ENCODE peak calls at places on chromosome 19, in five cellular contexts. V is erythroblast, H is Calu3, X is astrocyte of the spinal cord, R is body of pancreas. P is an unnamed sample.

GRCh38 chr19:19468424-19469050 is 46.8 kb downstream of the TSSK6 start:
- DNase-seq in V (no peak), H (no peak), X (no peak), R (no peak), P (no peak)

GRCh38 chr19:6271251-6271650 is 8.5 kb downstream of the MLLT1 start:
- DNase-seq in V (no peak), H (no peak), X (no peak), R (no peak), P (no peak)

GRCh38 chr19:51136333-51136732 is 5.8 kb upstream of the SIGLEC7 start:
- DNase-seq in V (no peak), H (no peak), X (no peak), R (no peak), P (no peak)

GRCh38 chr19:50649433-50650391 is at the start of gene C19orf81:
- DNase-seq in V (no peak), H (peak; percentile 22), X (no peak), R (no peak), P (no peak)

GRCh38 chr19:42479736-42480135 is 37.0 kb upstream of the CXCL17 start:
- DNase-seq in V (no peak), H (no peak), X (no peak), R (no peak), P (no peak)

GRCh38 chr19:2456301-2456570 is 523 bp downstream of the LMNB2 start:
- DNase-seq in V (no peak), H (no peak), X (no peak), R (no peak), P (no peak)

GRCh38 chr19:16223746-16224145 is 26.0 kb downstream of the AP1M1 start:
- DNase-seq in V (no peak), H (no peak), X (no peak), R (no peak), P (no peak)

GRCh38 chr19:10852098-10852800 is 4.0 kb downstream of the C19orf38 start:
- DNase-seq in V (no peak), H (no peak), X (peak; percentile 48), R (no peak), P (no peak)

GRCh38 chr19:7391218-7391670 is 42.5 kb downstream of the ARHGEF18 start:
- DNase-seq in V (no peak), H (peak; percentile 32), X (peak; percentile 82), R (no peak), P (no peak)

GRCh38 chr19:32642771-32643170 is 32.2 kb downstream of the ANKRD27 start:
- DNase-seq in V (no peak), H (no peak), X (no peak), R (no peak), P (no peak)

GRCh38 chr19:16425019-16425418 is 46.8 kb downstream of the EPS15L1 start:
- DNase-seq in V (no peak), H (no peak), X (no peak), R (no peak), P (no peak)

GRCh38 chr19:41997121-41997850 is 3.3 kb upstream of the ATP1A3 start:
- DNase-seq in V (peak; percentile 26), H (peak; percentile 77), X (peak; percentile 16), R (peak; percentile 43), P (peak; percentile 33)

GRCh38 chr19:44813331-44814131 is 4.6 kb downstream of the BCAM start:
- DNase-seq in V (no peak), H (no peak), X (no peak), R (no peak), P (no peak)

GRCh38 chr19:3157096-3157845 is 21.3 kb upstream of the S1PR4 start:
- DNase-seq in V (no peak), H (no peak), X (no peak), R (no peak), P (no peak)

GRCh38 chr19:47615714-47616113 is 6.8 kb downstream of the BICRA start:
- DNase-seq in V (no peak), H (no peak), X (no peak), R (no peak), P (no peak)

GRCh38 chr19:36418287-36419001 is at the start of gene ZFP82:
- DNase-seq in V (peak; percentile 85), H (no peak), X (peak; percentile 83), R (peak; percentile 61), P (peak; percentile 17)

GRCh38 chr19:2820112-2820702 is 539 bp downstream of the ZNF554 start:
- DNase-seq in V (no peak), H (no peak), X (no peak), R (peak; percentile 26), P (no peak)

GRCh38 chr19:4567584-4568071 is 8.1 kb upstream of the SEMA6B start:
- DNase-seq in V (no peak), H (peak; percentile 73), X (peak; percentile 31), R (peak; percentile 57), P (peak; percentile 60)

GRCh38 chr19:29664753-29665214 is 477 bp upstream of the PLEKHF1 start:
- DNase-seq in V (no peak), H (no peak), X (no peak), R (no peak), P (no peak)

GRCh38 chr19:9862897-9863296 is 27.8 kb downstream of the PIN1 start:
- DNase-seq in V (no peak), H (no peak), X (no peak), R (no peak), P (no peak)

GRCh38 chr19:46963093-46963734 is 56.4 kb upstream of the NPAS1 start:
- DNase-seq in V (no peak), H (no peak), X (peak; percentile 91), R (no peak), P (no peak)

GRCh38 chr19:39190768-39191167 is 6.0 kb upstream of the NCCRP1 start:
- DNase-seq in V (no peak), H (no peak), X (no peak), R (no peak), P (no peak)

GRCh38 chr19:14146789-14147216 is 10.4 kb upstream of the ASF1B start:
- DNase-seq in V (no peak), H (no peak), X (peak; percentile 42), R (no peak), P (no peak)

GRCh38 chr19:47035127-47035494 is 13.3 kb downstream of the TMEM160 start:
- DNase-seq in V (peak; percentile 24), H (no peak), X (no peak), R (no peak), P (no peak)

GRCh38 chr19:42132851-42133528 is 744 bp upstream of the POU2F2 start:
- DNase-seq in V (peak; percentile 56), H (peak; percentile 92), X (peak; percentile 40), R (peak; percentile 75), P (peak; percentile 33)

GRCh38 chr19:4379383-4380253 is 20.7 kb downstream of the SH3GL1 start:
- DNase-seq in V (no peak), H (peak; percentile 66), X (peak; percentile 33), R (peak; percentile 90), P (no peak)

GRCh38 chr19:18049390-18049789 is 37.3 kb downstream of the IL12RB1 start:
- DNase-seq in V (no peak), H (no peak), X (peak; percentile 57), R (peak; percentile 75), P (no peak)